ENCODE peak calls at places on chromosomes 16 and 17, in six cellular contexts. One of them, this sample, is unnamed.

GRCh38 chr16:88067530-88068411 is 116.5 kb downstream of the BANP start:
- DNase-seq in AG10803: no peak
- DNase-seq in stimulated activated effector memory CD8-positive, alpha-beta T cell treated with anti-CD3 and anti-CD28 coated beads, Interleukin-12 subunit alpha, Interleukin-12 subunit beta, amount 100 ng/mL, for 72 hours: no peak
- DNase-seq in DMS 273 treated with DMSO at 0.1 percent for 48 hours: no peak
- DNase-seq in endodermal cell: no peak
- DNase-seq in AG08395: no peak
- DNase-seq in this sample: no peak

GRCh38 chr17:1755993-1756306 is 5.9 kb upstream of the SERPINF1 start:
- DNase-seq in DMS 273 treated with DMSO at 0.1 percent for 48 hours: no peak
- DNase-seq in endodermal cell: peak; percentile 82
- DNase-seq in stimulated activated effector memory CD8-positive, alpha-beta T cell treated with anti-CD3 and anti-CD28 coated beads, Interleukin-12 subunit alpha, Interleukin-12 subunit beta, amount 100 ng/mL, for 72 hours: no peak
- DNase-seq in AG08395: no peak
- DNase-seq in AG10803: no peak
- DNase-seq in this sample: no peak

GRCh38 chr17:58312021-58312630 is 16.5 kb downstream of the TSPOAP1 start:
- DNase-seq in AG10803: no peak
- DNase-seq in AG08395: no peak
- DNase-seq in endodermal cell: peak; percentile 52
- DNase-seq in stimulated activated effector memory CD8-positive, alpha-beta T cell treated with anti-CD3 and anti-CD28 coated beads, Interleukin-12 subunit alpha, Interleukin-12 subunit beta, amount 100 ng/mL, for 72 hours: no peak
- DNase-seq in DMS 273 treated with DMSO at 0.1 percent for 48 hours: no peak
- DNase-seq in this sample: no peak

GRCh38 chr16:361341-361871 is 8.9 kb upstream of the AXIN1 start:
- DNase-seq in AG10803: no peak
- DNase-seq in AG08395: no peak
- DNase-seq in DMS 273 treated with DMSO at 0.1 percent for 48 hours: no peak
- DNase-seq in endodermal cell: peak; percentile 60
- DNase-seq in stimulated activated effector memory CD8-positive, alpha-beta T cell treated with anti-CD3 and anti-CD28 coated beads, Interleukin-12 subunit alpha, Interleukin-12 subunit beta, amount 100 ng/mL, for 72 hours: no peak
- DNase-seq in this sample: no peak

GRCh38 chr16:1620391-1620790 is 8.2 kb downstream of the CRAMP1 start:
- DNase-seq in AG10803: no peak
- DNase-seq in AG08395: no peak
- DNase-seq in DMS 273 treated with DMSO at 0.1 percent for 48 hours: no peak
- DNase-seq in stimulated activated effector memory CD8-positive, alpha-beta T cell treated with anti-CD3 and anti-CD28 coated beads, Interleukin-12 subunit alpha, Interleukin-12 subunit beta, amount 100 ng/mL, for 72 hours: peak; percentile 11
- DNase-seq in endodermal cell: no peak
- DNase-seq in this sample: no peak

GRCh38 chr16:49441366-49441780 is 67.8 kb downstream of the C16orf78 start:
- DNase-seq in AG10803: no peak
- DNase-seq in AG08395: no peak
- DNase-seq in stimulated activated effector memory CD8-positive, alpha-beta T cell treated with anti-CD3 and anti-CD28 coated beads, Interleukin-12 subunit alpha, Interleukin-12 subunit beta, amount 100 ng/mL, for 72 hours: peak; percentile 8
- DNase-seq in DMS 273 treated with DMSO at 0.1 percent for 48 hours: peak; percentile 70
- DNase-seq in endodermal cell: peak; percentile 89
- DNase-seq in this sample: no peak

GRCh38 chr16:53789159-53789558 is 85.2 kb downstream of the FTO start:
- DNase-seq in stimulated activated effector memory CD8-positive, alpha-beta T cell treated with anti-CD3 and anti-CD28 coated beads, Interleukin-12 subunit alpha, Interleukin-12 subunit beta, amount 100 ng/mL, for 72 hours: no peak
- DNase-seq in DMS 273 treated with DMSO at 0.1 percent for 48 hours: no peak
- DNase-seq in AG10803: peak; percentile 93
- DNase-seq in AG08395: peak; percentile 71
- DNase-seq in endodermal cell: no peak
- DNase-seq in this sample: peak; percentile 89

GRCh38 chr17:48236681-48237134 is 129.1 kb downstream of the SNX11 start:
- DNase-seq in DMS 273 treated with DMSO at 0.1 percent for 48 hours: no peak
- DNase-seq in AG10803: peak; percentile 52
- DNase-seq in stimulated activated effector memory CD8-positive, alpha-beta T cell treated with anti-CD3 and anti-CD28 coated beads, Interleukin-12 subunit alpha, Interleukin-12 subunit beta, amount 100 ng/mL, for 72 hours: no peak
- DNase-seq in AG08395: peak; percentile 24
- DNase-seq in endodermal cell: no peak
- DNase-seq in this sample: no peak

GRCh38 chr17:11351479-11351878 is 110.5 kb downstream of the SHISA6 start:
- DNase-seq in stimulated activated effector memory CD8-positive, alpha-beta T cell treated with anti-CD3 and anti-CD28 coated beads, Interleukin-12 subunit alpha, Interleukin-12 subunit beta, amount 100 ng/mL, for 72 hours: no peak
- DNase-seq in AG10803: no peak
- DNase-seq in endodermal cell: no peak
- DNase-seq in AG08395: no peak
- DNase-seq in DMS 273 treated with DMSO at 0.1 percent for 48 hours: no peak
- DNase-seq in this sample: no peak

GRCh38 chr16:14303654-14304394 is 232.7 kb downstream of the MRTFB start:
- DNase-seq in DMS 273 treated with DMSO at 0.1 percent for 48 hours: no peak
- DNase-seq in stimulated activated effector memory CD8-positive, alpha-beta T cell treated with anti-CD3 and anti-CD28 coated beads, Interleukin-12 subunit alpha, Interleukin-12 subunit beta, amount 100 ng/mL, for 72 hours: no peak
- DNase-seq in endodermal cell: peak; percentile 75
- DNase-seq in AG08395: peak; percentile 30
- DNase-seq in AG10803: no peak
- DNase-seq in this sample: no peak

GRCh38 chr17:1787301-1787902 is 25.5 kb downstream of the SERPINF1 start:
- DNase-seq in AG10803: peak; percentile 90
- DNase-seq in AG08395: peak; percentile 95
- DNase-seq in stimulated activated effector memory CD8-positive, alpha-beta T cell treated with anti-CD3 and anti-CD28 coated beads, Interleukin-12 subunit alpha, Interleukin-12 subunit beta, amount 100 ng/mL, for 72 hours: no peak
- DNase-seq in endodermal cell: no peak
- DNase-seq in DMS 273 treated with DMSO at 0.1 percent for 48 hours: no peak
- DNase-seq in this sample: peak; percentile 76

GRCh38 chr16:12611006-12611477 is 192.6 kb downstream of the CPPED1 start:
- DNase-seq in stimulated activated effector memory CD8-positive, alpha-beta T cell treated with anti-CD3 and anti-CD28 coated beads, Interleukin-12 subunit alpha, Interleukin-12 subunit beta, amount 100 ng/mL, for 72 hours: no peak
- DNase-seq in endodermal cell: no peak
- DNase-seq in AG10803: no peak
- DNase-seq in DMS 273 treated with DMSO at 0.1 percent for 48 hours: no peak
- DNase-seq in AG08395: no peak
- DNase-seq in this sample: no peak

GRCh38 chr17:47878203-47879027 is 17.6 kb upstream of the SP2 start:
- DNase-seq in AG08395: no peak
- DNase-seq in endodermal cell: no peak
- DNase-seq in AG10803: no peak
- DNase-seq in DMS 273 treated with DMSO at 0.1 percent for 48 hours: no peak
- DNase-seq in stimulated activated effector memory CD8-positive, alpha-beta T cell treated with anti-CD3 and anti-CD28 coated beads, Interleukin-12 subunit alpha, Interleukin-12 subunit beta, amount 100 ng/mL, for 72 hours: no peak
- DNase-seq in this sample: no peak

GRCh38 chr16:82240111-82240510 is 70.1 kb upstream of the MPHOSPH6 start:
- DNase-seq in stimulated activated effector memory CD8-positive, alpha-beta T cell treated with anti-CD3 and anti-CD28 coated beads, Interleukin-12 subunit alpha, Interleukin-12 subunit beta, amount 100 ng/mL, for 72 hours: no peak
- DNase-seq in endodermal cell: no peak
- DNase-seq in AG10803: no peak
- DNase-seq in AG08395: no peak
- DNase-seq in DMS 273 treated with DMSO at 0.1 percent for 48 hours: no peak
- DNase-seq in this sample: no peak